ENCODE peak calls at places on chromosome 4, in four cellular contexts. One of them, this sample, is unnamed.
A peak's percentile ranks its signal among the peaks of the same experiment; 100 is the strongest.

GRCh38 chr4:130760246-130760645 is 1664.3 kb downstream of the C4orf33 start:
- DNase-seq in HepG2: no peak
- DNase-seq in K562: no peak
- DNase-seq in GM12878: no peak
- DNase-seq in this sample: no peak

GRCh38 chr4:82629238-82630000 is 67.6 kb upstream of the TMEM150C start:
- DNase-seq in HepG2: no peak
- DNase-seq in K562: no peak
- DNase-seq in GM12878: no peak
- DNase-seq in this sample: no peak

GRCh38 chr4:130257271-130257670 is 1161.3 kb downstream of the C4orf33 start:
- DNase-seq in K562: no peak
- DNase-seq in HepG2: no peak
- DNase-seq in GM12878: no peak
- DNase-seq in this sample: no peak

GRCh38 chr4:119788334-119789266 is 160.0 kb upstream of the PDE5A start:
- DNase-seq in K562: no peak
- DNase-seq in GM12878: no peak
- DNase-seq in HepG2: no peak
- DNase-seq in this sample: no peak

GRCh38 chr4:184693056-184693455 is 40.8 kb downstream of the CENPU start:
- DNase-seq in GM12878: no peak
- DNase-seq in HepG2: no peak
- DNase-seq in K562: no peak
- DNase-seq in this sample: no peak

GRCh38 chr4:41009411-41009810 is 204.9 kb downstream of the APBB2 start:
- DNase-seq in K562: no peak
- DNase-seq in HepG2: no peak
- DNase-seq in GM12878: no peak
- DNase-seq in this sample: no peak

GRCh38 chr4:163332526-163333405 is at the start of gene NPY1R:
- DNase-seq in GM12878: peak; percentile 1
- DNase-seq in HepG2: peak; percentile 24
- DNase-seq in K562: peak; percentile 49
- DNase-seq in this sample: peak; percentile 78

GRCh38 chr4:181548873-181549541 is 694.2 kb upstream of the TENM3 start:
- DNase-seq in K562: no peak
- DNase-seq in HepG2: peak; percentile 1
- DNase-seq in GM12878: no peak
- DNase-seq in this sample: no peak

GRCh38 chr4:52894408-52894807 is 32.3 kb downstream of the RASL11B start:
- DNase-seq in HepG2: no peak
- DNase-seq in GM12878: no peak
- DNase-seq in K562: no peak
- DNase-seq in this sample: no peak

GRCh38 chr4:172168888-172169287 is 355.7 kb downstream of the GALNTL6 start:
- DNase-seq in GM12878: no peak
- DNase-seq in HepG2: no peak
- DNase-seq in K562: no peak
- DNase-seq in this sample: no peak

GRCh38 chr4:26223160-26223559 is 97.7 kb upstream of the RBPJ start:
- DNase-seq in GM12878: no peak
- DNase-seq in HepG2: no peak
- DNase-seq in K562: no peak
- DNase-seq in this sample: no peak

GRCh38 chr4:7196283-7196651 is 3.9 kb downstream of the SORCS2 start:
- DNase-seq in GM12878: no peak
- DNase-seq in K562: no peak
- DNase-seq in HepG2: no peak
- DNase-seq in this sample: no peak

GRCh38 chr4:7196731-7197130 is 4.4 kb downstream of the SORCS2 start:
- DNase-seq in K562: no peak
- DNase-seq in HepG2: no peak
- DNase-seq in GM12878: no peak
- DNase-seq in this sample: no peak

GRCh38 chr4:7194251-7195137 is 2.2 kb downstream of the SORCS2 start:
- DNase-seq in HepG2: no peak
- DNase-seq in GM12878: no peak
- DNase-seq in K562: no peak
- DNase-seq in this sample: no peak

GRCh38 chr4:7195138-7195510 is 2.8 kb downstream of the SORCS2 start:
- DNase-seq in K562: no peak
- DNase-seq in GM12878: no peak
- DNase-seq in HepG2: no peak
- DNase-seq in this sample: no peak

DNA sequence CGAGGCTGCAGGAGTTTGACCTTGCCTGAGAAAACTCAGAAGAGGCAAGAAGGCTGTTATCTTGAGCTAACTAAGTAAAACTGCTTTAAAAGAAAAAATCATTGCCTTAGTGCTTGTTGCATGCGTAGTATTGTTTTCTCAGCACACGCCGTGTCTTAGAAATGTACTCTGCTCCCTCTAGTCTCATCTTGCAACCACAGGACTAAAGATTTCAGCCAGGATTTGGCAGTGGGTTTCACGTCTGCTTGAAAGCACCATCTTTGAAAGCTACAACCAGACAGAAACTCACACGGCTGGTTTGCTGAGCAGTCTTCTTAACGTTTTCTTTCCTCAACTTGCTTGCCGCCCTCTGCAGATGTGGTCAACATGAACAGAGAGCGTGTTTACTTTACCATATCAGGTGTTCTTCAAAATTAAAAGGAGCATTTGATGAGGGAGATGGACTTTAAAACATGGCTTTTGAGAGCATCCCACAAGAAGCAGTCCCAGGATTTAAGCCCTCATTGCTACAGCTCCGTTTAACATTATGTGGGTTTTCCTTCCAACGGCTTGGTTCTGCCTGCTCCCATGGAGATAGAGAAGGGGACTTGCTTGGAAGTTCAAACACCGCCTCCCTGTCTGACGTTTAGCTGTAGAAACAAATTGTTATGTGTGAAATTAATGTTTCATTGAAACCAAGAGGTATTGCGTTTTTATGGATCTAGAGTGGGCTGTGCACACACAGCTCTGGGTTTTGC is 3.4 kb downstream of the SORCS2 start:
- DNase-seq in K562: no peak
- DNase-seq in GM12878: no peak
- DNase-seq in HepG2: no peak
- DNase-seq in this sample: no peak
- TF ChIP-seq FOXK2 in K562: no peak
- TF ChIP-seq FOXK2 in GM12878: no peak
- TF ChIP-seq FOXK2 in HepG2: no peak
- TF ChIP-seq FOXK2 in this sample: no peak

GRCh38 chr4:80619070-80619674 is 283.6 kb downstream of the CFAP299 start:
- DNase-seq in GM12878: no peak
- DNase-seq in HepG2: peak; percentile 3
- DNase-seq in K562: no peak
- DNase-seq in this sample: no peak
- TF ChIP-seq FOXK2 in GM12878: no peak
- TF ChIP-seq FOXK2 in HepG2: no peak
- TF ChIP-seq FOXK2 in K562: no peak
- TF ChIP-seq FOXK2 in this sample: no peak

DNA sequence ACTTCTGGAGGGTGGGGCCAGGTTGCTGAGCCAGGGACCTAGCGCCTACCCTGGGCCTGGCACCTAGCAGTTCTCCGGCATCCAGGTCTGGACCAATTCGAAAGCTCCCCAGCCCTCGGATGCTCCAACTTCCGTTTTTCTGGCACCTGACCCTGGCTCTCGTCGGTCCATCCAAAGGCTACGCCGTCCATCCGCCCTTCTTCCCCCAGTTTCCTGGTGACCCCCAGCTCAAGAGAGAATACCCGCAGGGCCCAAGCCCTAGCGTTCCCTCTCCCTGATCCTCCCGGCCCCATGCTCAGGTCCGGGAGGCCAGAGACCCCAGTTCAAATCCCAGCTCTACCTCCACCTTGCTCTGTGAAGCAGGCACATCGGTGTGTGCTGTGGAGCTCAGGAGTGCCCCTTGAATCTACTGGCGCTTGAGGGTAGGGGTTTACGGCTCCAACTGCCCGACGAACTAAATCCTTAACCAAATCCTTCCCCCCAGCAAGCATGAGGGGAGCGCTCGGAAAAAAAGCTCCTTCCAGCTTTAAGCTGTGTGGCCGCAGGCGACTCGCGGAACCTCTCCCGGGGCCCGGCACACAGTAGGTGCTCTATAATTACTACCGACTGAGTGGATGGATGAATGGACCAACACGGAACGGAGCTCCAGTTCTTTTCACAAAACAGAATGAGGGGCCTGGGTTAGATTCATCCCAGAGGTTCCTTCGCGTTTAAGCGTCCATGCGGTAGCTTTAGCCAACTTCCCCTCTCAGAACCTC is 1.1 kb downstream of the CRMP1 start:
- DNase-seq in K562: no peak
- DNase-seq in HepG2: no peak
- DNase-seq in GM12878: no peak
- DNase-seq in this sample: no peak
- TF ChIP-seq FOXK2 in K562: no peak
- TF ChIP-seq FOXK2 in HepG2: no peak
- TF ChIP-seq FOXK2 in GM12878: no peak
- TF ChIP-seq FOXK2 in this sample: no peak

GRCh38 chr4:7067147-7067522 is 729 bp downstream of the GRPEL1 start:
- DNase-seq in K562: no peak
- DNase-seq in GM12878: no peak
- DNase-seq in HepG2: peak; percentile 40
- DNase-seq in this sample: no peak

GRCh38 chr4:7070729-7071511 is 3.1 kb upstream of the GRPEL1 start:
- DNase-seq in K562: peak; percentile 65
- DNase-seq in GM12878: peak; percentile 45
- DNase-seq in HepG2: peak; percentile 68
- DNase-seq in this sample: peak; percentile 74

GRCh38 chr4:7067523-7068278 is at the start of gene GRPEL1:
- DNase-seq in HepG2: peak; percentile 99
- DNase-seq in K562: peak; percentile 71
- DNase-seq in GM12878: peak; percentile 98
- DNase-seq in this sample: peak; percentile 98

GRCh38 chr4:7068279-7068842 is 497 bp upstream of the GRPEL1 start:
- DNase-seq in GM12878: no peak
- DNase-seq in K562: peak; percentile 98
- DNase-seq in HepG2: no peak
- DNase-seq in this sample: no peak

DNA sequence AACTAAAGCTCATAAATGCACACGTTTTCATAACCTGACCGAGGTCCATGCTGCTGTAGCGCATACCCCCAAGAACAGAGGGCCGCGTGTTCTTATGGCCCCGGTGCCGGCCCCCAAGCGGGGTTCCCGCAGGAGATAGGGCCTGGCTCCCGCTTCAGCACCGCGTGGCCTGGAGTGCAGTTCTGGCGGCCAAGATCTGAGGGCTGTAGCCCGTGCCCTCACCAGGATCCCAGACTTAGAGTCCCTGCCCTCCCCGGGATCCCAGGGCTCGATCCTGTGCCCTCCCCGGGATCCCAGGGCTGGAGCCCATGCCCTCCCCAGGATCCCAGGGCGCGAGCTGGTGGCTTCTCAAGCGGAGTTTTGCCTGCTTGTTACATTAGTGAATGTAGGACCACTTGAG is 1.0 kb upstream of the GRPEL1 start:
- DNase-seq in GM12878: no peak
- DNase-seq in K562: peak; percentile 42
- DNase-seq in HepG2: no peak
- DNase-seq in this sample: no peak
- TF ChIP-seq FOXK2 in GM12878: no peak
- TF ChIP-seq FOXK2 in K562: no peak
- TF ChIP-seq FOXK2 in HepG2: no peak
- TF ChIP-seq FOXK2 in this sample: no peak

GRCh38 chr4:81565137-81565870 is 93.6 kb upstream of the RASGEF1B start:
- DNase-seq in GM12878: no peak
- DNase-seq in K562: no peak
- DNase-seq in HepG2: no peak
- DNase-seq in this sample: peak; percentile 10
- TF ChIP-seq FOXK2 in GM12878: no peak
- TF ChIP-seq FOXK2 in K562: no peak
- TF ChIP-seq FOXK2 in HepG2: no peak
- TF ChIP-seq FOXK2 in this sample: no peak

DNA sequence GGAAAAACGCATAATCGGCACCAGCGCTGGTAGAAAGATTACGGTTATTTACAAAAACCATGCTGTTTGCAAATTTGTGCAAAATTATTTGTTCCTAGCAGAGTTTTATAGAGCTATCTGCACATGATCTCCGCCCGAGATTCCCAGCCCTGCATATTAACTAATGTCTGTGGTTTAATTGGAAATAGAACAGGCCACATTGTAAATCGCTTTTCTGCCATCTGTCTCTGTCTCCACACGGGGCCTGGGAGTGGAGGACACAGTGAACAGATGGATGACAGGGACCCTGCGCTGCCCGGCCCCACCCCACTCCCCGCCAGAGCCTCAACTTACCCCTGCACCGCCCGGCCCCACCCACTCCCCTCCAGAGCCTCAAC is 126.9 kb downstream of the FAM53A start:
- DNase-seq in K562: no peak
- DNase-seq in HepG2: no peak
- DNase-seq in GM12878: no peak
- DNase-seq in this sample: no peak
- TF ChIP-seq FOXK2 in K562: no peak
- TF ChIP-seq FOXK2 in HepG2: no peak
- TF ChIP-seq FOXK2 in GM12878: no peak
- TF ChIP-seq FOXK2 in this sample: no peak

GRCh38 chr4:74619931-74620702 is 174.2 kb downstream of the BTC start:
- DNase-seq in GM12878: no peak
- DNase-seq in HepG2: no peak
- DNase-seq in K562: no peak
- DNase-seq in this sample: no peak

GRCh38 chr4:74621616-74622015 is 172.7 kb downstream of the BTC start:
- DNase-seq in K562: no peak
- DNase-seq in HepG2: no peak
- DNase-seq in GM12878: no peak
- DNase-seq in this sample: no peak

GRCh38 chr4:74625981-74626380 is 168.3 kb downstream of the BTC start:
- DNase-seq in HepG2: no peak
- DNase-seq in K562: no peak
- DNase-seq in GM12878: no peak
- DNase-seq in this sample: no peak

GRCh38 chr4:74624351-74625151 is 169.8 kb downstream of the BTC start:
- DNase-seq in GM12878: no peak
- DNase-seq in HepG2: peak; percentile 85
- DNase-seq in K562: no peak
- DNase-seq in this sample: no peak

GRCh38 chr4:74623041-74623440 is 171.3 kb downstream of the BTC start:
- DNase-seq in K562: peak; percentile 61
- DNase-seq in HepG2: peak; percentile 66
- DNase-seq in GM12878: no peak
- DNase-seq in this sample: peak; percentile 55
- TF ChIP-seq FOXK2 in K562: no peak
- TF ChIP-seq FOXK2 in HepG2: no peak
- TF ChIP-seq FOXK2 in GM12878: no peak
- TF ChIP-seq FOXK2 in this sample: no peak

This sample was measured in HEK293T.